ENCODE peak calls at places on chromosomes 12 and 14, in ten cellular contexts. One of them, this sample, is unnamed.

GRCh38 chr12:87425942-87426554 is 603.2 kb downstream of the C12orf50 start:
- DNase-seq in lower leg skin: no peak
- DNase-seq in HEK293T: no peak
- DNase-seq in activated gamma-delta T cell treated with anti-CD3 and anti-CD28 coated beads, Interleukin-2, amount 50 U/mL, for 16 hours: no peak
- DNase-seq in left ventricle myocardium superior: no peak
- DNase-seq in stimulated activated CD4-positive, alpha-beta T cell treated with anti-CD3 and anti-CD28 coated beads, Interleukin-2, amount 100 ng/mL, for 4 hours: no peak
- DNase-seq in NCI-H1105: no peak
- DNase-seq in gastrocnemius medialis: no peak
- DNase-seq in H54: no peak
- DNase-seq in K562: no peak
- DNase-seq in this sample: no peak

GRCh38 chr12:30678221-30678620 is 17.4 kb downstream of the IPO8 start:
- DNase-seq in lower leg skin: no peak
- DNase-seq in HEK293T: no peak
- DNase-seq in activated gamma-delta T cell treated with anti-CD3 and anti-CD28 coated beads, Interleukin-2, amount 50 U/mL, for 16 hours: no peak
- DNase-seq in left ventricle myocardium superior: no peak
- DNase-seq in stimulated activated CD4-positive, alpha-beta T cell treated with anti-CD3 and anti-CD28 coated beads, Interleukin-2, amount 100 ng/mL, for 4 hours: no peak
- DNase-seq in NCI-H1105: no peak
- DNase-seq in gastrocnemius medialis: no peak
- DNase-seq in H54: no peak
- DNase-seq in K562: no peak
- DNase-seq in this sample: no peak

GRCh38 chr12:4700621-4701026 is 19.6 kb upstream of the GALNT8 start:
- DNase-seq in lower leg skin: no peak
- DNase-seq in HEK293T: no peak
- DNase-seq in activated gamma-delta T cell treated with anti-CD3 and anti-CD28 coated beads, Interleukin-2, amount 50 U/mL, for 16 hours: no peak
- DNase-seq in left ventricle myocardium superior: peak
- DNase-seq in stimulated activated CD4-positive, alpha-beta T cell treated with anti-CD3 and anti-CD28 coated beads, Interleukin-2, amount 100 ng/mL, for 4 hours: no peak
- DNase-seq in NCI-H1105: peak
- DNase-seq in gastrocnemius medialis: peak
- DNase-seq in H54: no peak
- DNase-seq in K562: no peak
- DNase-seq in this sample: no peak

GRCh38 chr14:68705741-68706283 is 87.1 kb downstream of the ZFP36L1 start:
- DNase-seq in lower leg skin: peak
- DNase-seq in HEK293T: no peak
- DNase-seq in activated gamma-delta T cell treated with anti-CD3 and anti-CD28 coated beads, Interleukin-2, amount 50 U/mL, for 16 hours: no peak
- DNase-seq in left ventricle myocardium superior: no peak
- DNase-seq in stimulated activated CD4-positive, alpha-beta T cell treated with anti-CD3 and anti-CD28 coated beads, Interleukin-2, amount 100 ng/mL, for 4 hours: no peak
- DNase-seq in NCI-H1105: no peak
- DNase-seq in gastrocnemius medialis: no peak
- DNase-seq in H54: no peak
- DNase-seq in K562: no peak
- DNase-seq in this sample: no peak

GRCh38 chr14:24273422-24273998 is 2.1 kb upstream of the RABGGTA start:
- DNase-seq in lower leg skin: no peak
- DNase-seq in HEK293T: peak
- DNase-seq in activated gamma-delta T cell treated with anti-CD3 and anti-CD28 coated beads, Interleukin-2, amount 50 U/mL, for 16 hours: no peak
- DNase-seq in left ventricle myocardium superior: no peak
- DNase-seq in stimulated activated CD4-positive, alpha-beta T cell treated with anti-CD3 and anti-CD28 coated beads, Interleukin-2, amount 100 ng/mL, for 4 hours: no peak
- DNase-seq in NCI-H1105: no peak
- DNase-seq in gastrocnemius medialis: no peak
- DNase-seq in H54: no peak
- DNase-seq in K562: no peak
- DNase-seq in this sample: no peak

GRCh38 chr14:103207038-103207403 is 83.8 kb downstream of the TNFAIP2 start:
- DNase-seq in lower leg skin: peak
- DNase-seq in HEK293T: no peak
- DNase-seq in activated gamma-delta T cell treated with anti-CD3 and anti-CD28 coated beads, Interleukin-2, amount 50 U/mL, for 16 hours: no peak
- DNase-seq in left ventricle myocardium superior: peak
- DNase-seq in stimulated activated CD4-positive, alpha-beta T cell treated with anti-CD3 and anti-CD28 coated beads, Interleukin-2, amount 100 ng/mL, for 4 hours: no peak
- DNase-seq in NCI-H1105: no peak
- DNase-seq in gastrocnemius medialis: peak
- DNase-seq in H54: no peak
- DNase-seq in K562: peak
- DNase-seq in this sample: no peak

GRCh38 chr12:94262228-94263010 is 114.0 kb downstream of the PLXNC1 start:
- DNase-seq in lower leg skin: peak
- DNase-seq in HEK293T: no peak
- DNase-seq in activated gamma-delta T cell treated with anti-CD3 and anti-CD28 coated beads, Interleukin-2, amount 50 U/mL, for 16 hours: peak
- DNase-seq in left ventricle myocardium superior: peak
- DNase-seq in stimulated activated CD4-positive, alpha-beta T cell treated with anti-CD3 and anti-CD28 coated beads, Interleukin-2, amount 100 ng/mL, for 4 hours: peak
- DNase-seq in NCI-H1105: peak
- DNase-seq in gastrocnemius medialis: peak
- DNase-seq in H54: peak
- DNase-seq in K562: peak
- DNase-seq in this sample: peak

GRCh38 chr14:39228509-39229221 is 5.0 kb upstream of the MIA2 start:
- DNase-seq in lower leg skin: no peak
- DNase-seq in HEK293T: no peak
- DNase-seq in activated gamma-delta T cell treated with anti-CD3 and anti-CD28 coated beads, Interleukin-2, amount 50 U/mL, for 16 hours: no peak
- DNase-seq in left ventricle myocardium superior: no peak
- DNase-seq in stimulated activated CD4-positive, alpha-beta T cell treated with anti-CD3 and anti-CD28 coated beads, Interleukin-2, amount 100 ng/mL, for 4 hours: no peak
- DNase-seq in NCI-H1105: no peak
- DNase-seq in gastrocnemius medialis: no peak
- DNase-seq in H54: no peak
- DNase-seq in K562: peak
- DNase-seq in this sample: no peak

GRCh38 chr14:61616524-61617185 is 78.7 kb upstream of the HIF1A start:
- DNase-seq in lower leg skin: no peak
- DNase-seq in HEK293T: no peak
- DNase-seq in activated gamma-delta T cell treated with anti-CD3 and anti-CD28 coated beads, Interleukin-2, amount 50 U/mL, for 16 hours: no peak
- DNase-seq in left ventricle myocardium superior: no peak
- DNase-seq in stimulated activated CD4-positive, alpha-beta T cell treated with anti-CD3 and anti-CD28 coated beads, Interleukin-2, amount 100 ng/mL, for 4 hours: no peak
- DNase-seq in NCI-H1105: no peak
- DNase-seq in gastrocnemius medialis: no peak
- DNase-seq in H54: no peak
- DNase-seq in K562: no peak
- DNase-seq in this sample: no peak

This sample was measured in NK-92 treated with Interleukin-12 subunit alpha and Interleukin-12 subunit beta, amount 100 ng/mL, for 24 hours.